ENCODE peak calls at places on chromosomes 4 and X, in four cellular contexts. P is H9, B is GM03348, I is mucosa of descending colon. O is an unnamed sample.
A peak's percentile ranks its signal among the peaks of the same experiment; 100 is the strongest.

GRCh38 chr4:7744131-7744804 is 195.4 kb downstream of the AFAP1 start:
- DNase-seq in B (no peak), I (peak; percentile 36), P (no peak), O (no peak)

GRCh38 chr4:15695764-15696163 is 7.1 kb upstream of the BST1 start:
- DNase-seq in B (no peak), P (no peak), I (no peak), O (no peak)

GRCh38 chr4:54231419-54232150 is 2.5 kb downstream of the PDGFRA start:
- DNase-seq in I (peak; percentile 57), B (peak; percentile 79), P (peak; percentile 49), O (no peak)

GRCh38 chr4:110516106-110516922 is 40.4 kb downstream of the ENPEP start:
- DNase-seq in I (peak; percentile 58), P (peak; percentile 87), B (peak; percentile 55), O (peak; percentile 49)

GRCh38 chr4:110412354-110412753 is 63.6 kb upstream of the ENPEP start:
- DNase-seq in B (no peak), P (no peak), I (no peak), O (no peak)

GRCh38 chrX:78747471-78747870 is at the start of gene LPAR4:
- DNase-seq in B (peak; percentile 10), I (no peak), P (peak; percentile 64), O (no peak)

GRCh38 chr4:147157860-147158701 is 212.4 kb upstream of the TTC29 start:
- DNase-seq in P (peak; percentile 68), B (peak; percentile 48), I (no peak), O (no peak)

GRCh38 chr4:3307486-3307885 is 14.7 kb downstream of the RGS12 start:
- DNase-seq in B (no peak), I (no peak), P (no peak), O (no peak)

GRCh38 chr4:168151313-168151712 is 59.0 kb downstream of the ANXA10 start:
- DNase-seq in B (no peak), P (peak; percentile 31), I (no peak), O (no peak)

GRCh38 chrX:77899081-77899828 is at the start of gene COX7B:
- DNase-seq in P (peak; percentile 72), I (no peak), B (peak; percentile 70), O (peak; percentile 72)

O was measured in HL-60.